ENCODE peak calls at places on chromosomes 12 and 14, in eight cellular contexts. O, C, F, L, U, R, Q and I are unnamed samples.

GRCh38 chr12:54038260-54038759 is 5.5 kb downstream of the HOXC5 start:
- DNase-seq in O (no peak), C (no peak), F (no peak), L (no peak), U (no peak), R (no peak), Q (no peak), I (no peak)

GRCh38 chr12:13011098-13011497 is 11.0 kb upstream of the HEBP1 start:
- DNase-seq in O (no peak), C (no peak), F (no peak), L (no peak), U (no peak), R (no peak), Q (no peak), I (no peak)

GRCh38 chr12:65656904-65657351 is 167.4 kb upstream of the HMGA2 start:
- DNase-seq in O (peak; percentile 95), C (no peak), F (peak; percentile 99), L (peak; percentile 99), U (no peak), R (no peak), Q (peak; percentile 95), I (peak; percentile 89)

GRCh38 chr14:101855958-101856357 is 94.4 kb downstream of the PPP2R5C start:
- DNase-seq in O (no peak), C (no peak), F (no peak), L (peak; percentile 27), U (no peak), R (no peak), Q (no peak), I (no peak)

GRCh38 chr12:88552672-88553079 is 27.6 kb downstream of the KITLG start:
- DNase-seq in O (no peak), C (no peak), F (peak; percentile 92), L (peak; percentile 62), U (no peak), R (no peak), Q (peak; percentile 96), I (no peak)

GRCh38 chr12:6369916-6370575 is 5.3 kb downstream of the SCNN1A start:
- DNase-seq in O (no peak), C (no peak), F (no peak), L (no peak), U (no peak), R (peak; percentile 43), Q (no peak), I (no peak)

GRCh38 chr14:30607156-30607780 is 14.9 kb upstream of the SCFD1 start:
- DNase-seq in O (no peak), C (no peak), F (no peak), L (no peak), U (no peak), R (no peak), Q (no peak), I (no peak)

GRCh38 chr12:69497308-69498026 is 27.3 kb downstream of the FRS2 start:
- DNase-seq in O (no peak), C (no peak), F (no peak), L (no peak), U (no peak), R (no peak), Q (no peak), I (no peak)

GRCh38 chr14:90627478-90627877 is 188.8 kb downstream of the TTC7B start:
- DNase-seq in O (no peak), C (no peak), F (no peak), L (no peak), U (no peak), R (no peak), Q (no peak), I (no peak)

GRCh38 chr14:63454863-63455622 is 88.1 kb downstream of the PPP2R5E start:
- DNase-seq in O (peak; percentile 60), C (no peak), F (peak; percentile 40), L (no peak), U (no peak), R (no peak), Q (no peak), I (no peak)

GRCh38 chr12:84982888-84983287 is 53.2 kb downstream of the TSPAN19 start:
- DNase-seq in O (no peak), C (no peak), F (no peak), L (no peak), U (no peak), R (no peak), Q (no peak), I (no peak)
- TF ChIP-seq CTCF in O (no peak), C (no peak), F (no peak), L (no peak), U (no peak), R (no peak), Q (no peak), I (no peak)

GRCh38 chr12:57226588-57227314 is 2.8 kb upstream of the SHMT2 start:
- DNase-seq in O (no peak), C (no peak), F (no peak), L (no peak), U (no peak), R (peak; percentile 86), Q (no peak), I (no peak)

GRCh38 chr12:57224973-57225679 is 4.4 kb upstream of the SHMT2 start:
- DNase-seq in O (no peak), C (no peak), F (no peak), L (no peak), U (peak; percentile 86), R (peak; percentile 97), Q (no peak), I (no peak)

GRCh38 chr12:57224278-57224972 is 5.1 kb upstream of the SHMT2 start:
- DNase-seq in O (no peak), C (no peak), F (no peak), L (no peak), U (no peak), R (no peak), Q (no peak), I (no peak)

GRCh38 chr12:57227315-57228115 is 2.0 kb upstream of the SHMT2 start:
- DNase-seq in O (no peak), C (no peak), F (peak; percentile 46), L (peak; percentile 40), U (no peak), R (no peak), Q (no peak), I (no peak)

GRCh38 chr12:57225680-57226190 is 3.8 kb upstream of the SHMT2 start:
- DNase-seq in O (no peak), C (no peak), F (no peak), L (no peak), U (no peak), R (no peak), Q (no peak), I (no peak)
- H3K27me3 ChIP-seq in O (no peaks in the 10 kb centered on the region), C (peaks cover 19% of the 10 kb centered on the region), F (no peaks in the 10 kb centered on the region), L (peaks cover 36% of the 10 kb centered on the region), U (peaks cover 55% of the 10 kb centered on the region), R (peaks cover 73% of the 10 kb centered on the region), Q (peaks cover 3% of the 10 kb centered on the region), I (peaks cover 19% of the 10 kb centered on the region)

GRCh38 chr14:22569749-22570131 is 19.3 kb downstream of the DAD1 start:
- DNase-seq in O (no peak), C (no peak), F (no peak), L (no peak), U (no peak), R (no peak), Q (no peak), I (no peak)
- H3K4me3 ChIP-seq in O (no peak overlapping the region), C (no peak overlapping the region), F (no peak overlapping the region), L (no peak overlapping the region), U (peak overlapping the region; percentile 38), R (no peak overlapping the region), Q (no peak overlapping the region), I (no peak overlapping the region)

DNA sequence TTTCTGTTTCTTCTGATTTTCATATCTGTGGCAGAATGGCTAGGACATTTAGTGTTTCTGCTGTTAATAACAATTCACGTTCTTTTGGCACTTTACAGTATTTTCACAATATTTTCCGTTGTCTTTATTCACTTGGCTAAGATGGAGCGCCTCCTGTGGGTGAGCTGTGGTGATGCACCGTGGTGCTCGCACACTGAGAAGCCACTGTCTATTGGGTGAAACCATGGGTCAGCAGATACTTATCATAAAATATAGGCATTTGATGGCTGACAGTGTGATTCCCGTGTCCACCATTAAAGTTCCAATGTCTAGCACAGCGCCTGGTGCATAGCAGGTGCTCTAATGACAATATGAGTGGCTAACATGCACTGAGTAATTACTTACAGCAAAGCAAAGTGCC is 141.8 kb downstream of the VRK1 start:
- DNase-seq in O (no peak), C (no peak), F (no peak), L (no peak), U (no peak), R (peak; percentile 82), Q (no peak), I (no peak)
- TF ChIP-seq CTCF in O (peak; percentile 62), C (no peak), F (peak; percentile 56), L (no peak), U (no peak), R (peak; percentile 92), Q (no peak), I (no peak)

GRCh38 chr14:104036250-104036649 is 49.2 kb upstream of the ASPG start:
- DNase-seq in O (no peak), C (no peak), F (no peak), L (no peak), U (no peak), R (no peak), Q (no peak), I (no peak)

GRCh38 chr14:104039214-104039613 is 46.3 kb upstream of the ASPG start:
- DNase-seq in O (no peak), C (no peak), F (no peak), L (no peak), U (no peak), R (no peak), Q (no peak), I (no peak)

GRCh38 chr14:104037903-104038302 is 47.6 kb upstream of the ASPG start:
- DNase-seq in O (no peak), C (no peak), F (no peak), L (no peak), U (no peak), R (no peak), Q (no peak), I (no peak)

GRCh38 chr14:104037074-104037473 is 48.4 kb upstream of the ASPG start:
- DNase-seq in O (no peak), C (no peak), F (no peak), L (no peak), U (no peak), R (no peak), Q (no peak), I (no peak)

GRCh38 chr14:104035300-104035699 is 50.2 kb upstream of the ASPG start:
- DNase-seq in O (no peak), C (no peak), F (no peak), L (no peak), U (no peak), R (no peak), Q (no peak), I (no peak)
- H3K27me3 ChIP-seq in O (no peaks in the 10 kb centered on the region), C (no peaks in the 10 kb centered on the region), F (no peaks in the 10 kb centered on the region), L (peaks cover 3% of the 10 kb centered on the region), U (peaks cover 4% of the 10 kb centered on the region), R (no peaks in the 10 kb centered on the region), Q (no peaks in the 10 kb centered on the region), I (no peaks in the 10 kb centered on the region)